ENCODE peak calls at places on chromosomes 2 and 18, in five cellular contexts. One of them, this sample, is unnamed.

GRCh38 chr18:69002233-69002632 is 204.4 kb downstream of the CCDC102B start:
- DNase-seq in hepatocyte: no peak
- DNase-seq in heart left ventricle: no peak
- DNase-seq in AG08396: no peak
- DNase-seq in nephron progenitor cell: no peak
- DNase-seq in this sample: no peak

GRCh38 chr18:10912790-10913560 is 236.4 kb downstream of the PIEZO2 start:
- DNase-seq in hepatocyte: peak
- DNase-seq in heart left ventricle: peak
- DNase-seq in AG08396: no peak
- DNase-seq in nephron progenitor cell: no peak
- DNase-seq in this sample: no peak

GRCh38 chr2:55616509-55617159 is 788 bp downstream of the PPP4R3B start:
- DNase-seq in hepatocyte: peak
- DNase-seq in heart left ventricle: no peak
- DNase-seq in AG08396: peak
- DNase-seq in nephron progenitor cell: no peak
- DNase-seq in this sample: no peak

GRCh38 chr2:128439231-128440086 is 120.8 kb upstream of the HS6ST1 start:
- DNase-seq in hepatocyte: no peak
- DNase-seq in heart left ventricle: no peak
- DNase-seq in AG08396: no peak
- DNase-seq in nephron progenitor cell: no peak
- DNase-seq in this sample: no peak

GRCh38 chr2:152093464-152093863 is 5.4 kb downstream of the CACNB4 start:
- DNase-seq in hepatocyte: peak
- DNase-seq in heart left ventricle: no peak
- DNase-seq in AG08396: no peak
- DNase-seq in nephron progenitor cell: no peak
- DNase-seq in this sample: no peak

GRCh38 chr2:221388891-221389290 is 183.2 kb downstream of the EPHA4 start:
- DNase-seq in hepatocyte: no peak
- DNase-seq in heart left ventricle: no peak
- DNase-seq in AG08396: no peak
- DNase-seq in nephron progenitor cell: no peak
- DNase-seq in this sample: no peak

GRCh38 chr2:234611209-234611608 is 114.3 kb upstream of the ARL4C start:
- DNase-seq in hepatocyte: no peak
- DNase-seq in heart left ventricle: no peak
- DNase-seq in AG08396: no peak
- DNase-seq in nephron progenitor cell: no peak
- DNase-seq in this sample: no peak

GRCh38 chr2:227106845-227107759 is 56.9 kb downstream of the COL4A4 start:
- DNase-seq in hepatocyte: peak
- DNase-seq in heart left ventricle: no peak
- DNase-seq in AG08396: peak
- DNase-seq in nephron progenitor cell: peak
- DNase-seq in this sample: no peak

GRCh38 chr2:143451622-143452021 is 322.4 kb downstream of the ARHGAP15 start:
- DNase-seq in hepatocyte: peak
- DNase-seq in heart left ventricle: no peak
- DNase-seq in AG08396: no peak
- DNase-seq in nephron progenitor cell: peak
- DNase-seq in this sample: no peak

GRCh38 chr2:183125659-183126341 is 1.6 kb downstream of the NUP35 start:
- DNase-seq in hepatocyte: no peak
- DNase-seq in heart left ventricle: no peak
- DNase-seq in AG08396: no peak
- DNase-seq in nephron progenitor cell: no peak
- DNase-seq in this sample: no peak

GRCh38 chr2:191863988-191864387 is 17.1 kb upstream of the CAVIN2 start:
- DNase-seq in hepatocyte: no peak
- DNase-seq in heart left ventricle: no peak
- DNase-seq in AG08396: no peak
- DNase-seq in nephron progenitor cell: no peak
- DNase-seq in this sample: no peak

GRCh38 chr2:102891261-102891660 is 129.4 kb downstream of the TMEM182 start:
- DNase-seq in hepatocyte: no peak
- DNase-seq in heart left ventricle: no peak
- DNase-seq in AG08396: no peak
- DNase-seq in nephron progenitor cell: no peak
- DNase-seq in this sample: no peak

GRCh38 chr18:74840492-74841167 is 243.0 kb downstream of the ZNF407 start:
- DNase-seq in hepatocyte: no peak
- DNase-seq in heart left ventricle: no peak
- DNase-seq in AG08396: peak
- DNase-seq in nephron progenitor cell: no peak
- DNase-seq in this sample: no peak

GRCh38 chr2:207408086-207408794 is 121.5 kb upstream of the CREB1 start:
- DNase-seq in hepatocyte: no peak
- DNase-seq in heart left ventricle: no peak
- DNase-seq in AG08396: no peak
- DNase-seq in nephron progenitor cell: no peak
- DNase-seq in this sample: no peak

GRCh38 chr2:10504994-10505820 is 57.1 kb upstream of the ODC1 start:
- DNase-seq in hepatocyte: peak
- DNase-seq in heart left ventricle: peak
- DNase-seq in AG08396: no peak
- DNase-seq in nephron progenitor cell: no peak
- DNase-seq in this sample: no peak

GRCh38 chr2:46814160-46814559 is 101.4 kb downstream of the MCFD2 start:
- DNase-seq in hepatocyte: peak
- DNase-seq in heart left ventricle: peak
- DNase-seq in AG08396: no peak
- DNase-seq in nephron progenitor cell: no peak
- DNase-seq in this sample: no peak

GRCh38 chr2:7450188-7451156 is 533.3 kb downstream of the RNF144A start:
- DNase-seq in hepatocyte: no peak
- DNase-seq in heart left ventricle: no peak
- DNase-seq in AG08396: no peak
- DNase-seq in nephron progenitor cell: no peak
- DNase-seq in this sample: no peak

GRCh38 chr2:68993660-68994059 is 19.2 kb downstream of the GKN1 start:
- DNase-seq in hepatocyte: no peak
- DNase-seq in heart left ventricle: no peak
- DNase-seq in AG08396: no peak
- DNase-seq in nephron progenitor cell: no peak
- DNase-seq in this sample: no peak

GRCh38 chr2:45069711-45070664 is 60.7 kb upstream of the SIX2 start:
- DNase-seq in hepatocyte: no peak
- DNase-seq in heart left ventricle: no peak
- DNase-seq in AG08396: no peak
- DNase-seq in nephron progenitor cell: peak
- DNase-seq in this sample: no peak

GRCh38 chr2:201904529-201905420 is 98.4 kb downstream of the CDK15 start:
- DNase-seq in hepatocyte: no peak
- DNase-seq in heart left ventricle: no peak
- DNase-seq in AG08396: no peak
- DNase-seq in nephron progenitor cell: no peak
- DNase-seq in this sample: no peak

GRCh38 chr2:170073288-170073687 is 104.7 kb upstream of the MYO3B start:
- DNase-seq in hepatocyte: no peak
- DNase-seq in heart left ventricle: peak
- DNase-seq in AG08396: peak
- DNase-seq in nephron progenitor cell: no peak
- DNase-seq in this sample: no peak

GRCh38 chr2:239445771-239446524 is 45.1 kb upstream of the HDAC4 start:
- DNase-seq in hepatocyte: peak
- DNase-seq in heart left ventricle: no peak
- DNase-seq in AG08396: no peak
- DNase-seq in nephron progenitor cell: no peak
- DNase-seq in this sample: no peak

GRCh38 chr18:8800445-8800844 is 95.1 kb downstream of the MTCL1 start:
- DNase-seq in hepatocyte: peak
- DNase-seq in heart left ventricle: no peak
- DNase-seq in AG08396: peak
- DNase-seq in nephron progenitor cell: no peak
- DNase-seq in this sample: no peak

GRCh38 chr2:96734899-96735585 is 4.8 kb downstream of the LMAN2L start:
- DNase-seq in hepatocyte: no peak
- DNase-seq in heart left ventricle: no peak
- DNase-seq in AG08396: no peak
- DNase-seq in nephron progenitor cell: no peak
- DNase-seq in this sample: no peak

GRCh38 chr2:218019411-218020060 is 16.7 kb upstream of the TNS1 start:
- DNase-seq in hepatocyte: no peak
- DNase-seq in heart left ventricle: peak
- DNase-seq in AG08396: no peak
- DNase-seq in nephron progenitor cell: no peak
- DNase-seq in this sample: no peak

GRCh38 chr2:202541137-202541536 is 93.6 kb upstream of the FAM117B start:
- DNase-seq in hepatocyte: no peak
- DNase-seq in heart left ventricle: no peak
- DNase-seq in AG08396: no peak
- DNase-seq in nephron progenitor cell: no peak
- DNase-seq in this sample: no peak

GRCh38 chr2:88810488-88810887 is 119.0 kb downstream of the RPIA start:
- DNase-seq in hepatocyte: no peak
- DNase-seq in heart left ventricle: no peak
- DNase-seq in AG08396: no peak
- DNase-seq in nephron progenitor cell: no peak
- DNase-seq in this sample: no peak

GRCh38 chr2:41906325-41906700 is 141.5 kb upstream of the PKDCC start:
- DNase-seq in hepatocyte: peak
- DNase-seq in heart left ventricle: no peak
- DNase-seq in AG08396: peak
- DNase-seq in nephron progenitor cell: no peak
- DNase-seq in this sample: no peak

GRCh38 chr2:239957681-239958181 is 67.4 kb downstream of the NDUFA10 start:
- DNase-seq in hepatocyte: no peak
- DNase-seq in heart left ventricle: no peak
- DNase-seq in AG08396: no peak
- DNase-seq in nephron progenitor cell: no peak
- DNase-seq in this sample: no peak

GRCh38 chr18:79787527-79788095 is 10.1 kb upstream of the KCNG2 start:
- DNase-seq in hepatocyte: no peak
- DNase-seq in heart left ventricle: no peak
- DNase-seq in AG08396: no peak
- DNase-seq in nephron progenitor cell: no peak
- DNase-seq in this sample: no peak

GRCh38 chr2:218831378-218831990 is at the start of gene PRKAG3:
- DNase-seq in hepatocyte: no peak
- DNase-seq in heart left ventricle: peak
- DNase-seq in AG08396: no peak
- DNase-seq in nephron progenitor cell: no peak
- DNase-seq in this sample: no peak

GRCh38 chr2:217223222-217223930 is 363.5 kb upstream of the TNP1 start:
- DNase-seq in hepatocyte: no peak
- DNase-seq in heart left ventricle: peak
- DNase-seq in AG08396: peak
- DNase-seq in nephron progenitor cell: no peak
- DNase-seq in this sample: no peak

This sample was measured in activated T-helper 1 cell treated with Interleukin-2 at 50 U/mL for 16 hours.